ENCODE peak calls at places on chromosomes 4 and X, in four cellular contexts. One of them, this sample, is unnamed.

GRCh38 chr4:138114434-138114833 is 127.7 kb downstream of the SLC7A11 start:
- DNase-seq in RWPE1: no peak
- DNase-seq in stimulated activated CD4-positive, alpha-beta T cell treated with anti-CD3 and anti-CD28 coated beads, TNF-alpha, amount 100 ng/mL, for 1 hour: no peak
- DNase-seq in stomach: no peak
- DNase-seq in this sample: no peak

GRCh38 chr4:13705521-13706035 is 78.1 kb upstream of the BOD1L1 start:
- DNase-seq in RWPE1: peak
- DNase-seq in stimulated activated CD4-positive, alpha-beta T cell treated with anti-CD3 and anti-CD28 coated beads, TNF-alpha, amount 100 ng/mL, for 1 hour: no peak
- DNase-seq in stomach: no peak
- DNase-seq in this sample: no peak

GRCh38 chrX:13167444-13168207 is 123.2 kb upstream of the FAM9C start:
- DNase-seq in RWPE1: no peak
- DNase-seq in stimulated activated CD4-positive, alpha-beta T cell treated with anti-CD3 and anti-CD28 coated beads, TNF-alpha, amount 100 ng/mL, for 1 hour: no peak
- DNase-seq in stomach: no peak
- DNase-seq in this sample: no peak

GRCh38 chr4:40305329-40306193 is 29.6 kb upstream of the CHRNA9 start:
- DNase-seq in RWPE1: no peak
- DNase-seq in stimulated activated CD4-positive, alpha-beta T cell treated with anti-CD3 and anti-CD28 coated beads, TNF-alpha, amount 100 ng/mL, for 1 hour: no peak
- DNase-seq in stomach: no peak
- DNase-seq in this sample: no peak

GRCh38 chrX:136839196-136839595 is 41.3 kb downstream of the RBMX start:
- DNase-seq in RWPE1: no peak
- DNase-seq in stimulated activated CD4-positive, alpha-beta T cell treated with anti-CD3 and anti-CD28 coated beads, TNF-alpha, amount 100 ng/mL, for 1 hour: no peak
- DNase-seq in stomach: no peak
- DNase-seq in this sample: no peak

GRCh38 chrX:47143894-47144625 is 442 bp downstream of the NDUFB11 start:
- DNase-seq in RWPE1: peak
- DNase-seq in stimulated activated CD4-positive, alpha-beta T cell treated with anti-CD3 and anti-CD28 coated beads, TNF-alpha, amount 100 ng/mL, for 1 hour: peak
- DNase-seq in stomach: no peak
- DNase-seq in this sample: no peak

GRCh38 chr4:186657766-186658165 is 65.9 kb downstream of the FAT1 start:
- DNase-seq in RWPE1: peak
- DNase-seq in stimulated activated CD4-positive, alpha-beta T cell treated with anti-CD3 and anti-CD28 coated beads, TNF-alpha, amount 100 ng/mL, for 1 hour: no peak
- DNase-seq in stomach: no peak
- DNase-seq in this sample: no peak

GRCh38 chr4:187480146-187481145 is 515.1 kb upstream of the ZFP42 start:
- DNase-seq in RWPE1: no peak
- DNase-seq in stimulated activated CD4-positive, alpha-beta T cell treated with anti-CD3 and anti-CD28 coated beads, TNF-alpha, amount 100 ng/mL, for 1 hour: no peak
- DNase-seq in stomach: no peak
- DNase-seq in this sample: no peak

GRCh38 chr4:71994559-71994958 is 37.2 kb upstream of the NPFFR2 start:
- DNase-seq in RWPE1: no peak
- DNase-seq in stimulated activated CD4-positive, alpha-beta T cell treated with anti-CD3 and anti-CD28 coated beads, TNF-alpha, amount 100 ng/mL, for 1 hour: no peak
- DNase-seq in stomach: no peak
- DNase-seq in this sample: no peak

GRCh38 chr4:125719987-125720386 is 405.2 kb downstream of the FAT4 start:
- DNase-seq in RWPE1: peak
- DNase-seq in stimulated activated CD4-positive, alpha-beta T cell treated with anti-CD3 and anti-CD28 coated beads, TNF-alpha, amount 100 ng/mL, for 1 hour: no peak
- DNase-seq in stomach: no peak
- DNase-seq in this sample: no peak

GRCh38 chr4:12265554-12265953 is 836.9 kb upstream of the HS3ST1 start:
- DNase-seq in RWPE1: no peak
- DNase-seq in stimulated activated CD4-positive, alpha-beta T cell treated with anti-CD3 and anti-CD28 coated beads, TNF-alpha, amount 100 ng/mL, for 1 hour: no peak
- DNase-seq in stomach: no peak
- DNase-seq in this sample: no peak

GRCh38 chrX:8724176-8724757 is 7.7 kb downstream of the ANOS1 start:
- DNase-seq in RWPE1: no peak
- DNase-seq in stimulated activated CD4-positive, alpha-beta T cell treated with anti-CD3 and anti-CD28 coated beads, TNF-alpha, amount 100 ng/mL, for 1 hour: no peak
- DNase-seq in stomach: no peak
- DNase-seq in this sample: no peak

GRCh38 chrX:121172703-121173102 is 125.3 kb downstream of the GLUD2 start:
- DNase-seq in RWPE1: no peak
- DNase-seq in stimulated activated CD4-positive, alpha-beta T cell treated with anti-CD3 and anti-CD28 coated beads, TNF-alpha, amount 100 ng/mL, for 1 hour: no peak
- DNase-seq in stomach: no peak
- DNase-seq in this sample: no peak

GRCh38 chrX:45196701-45197100 is 4.0 kb downstream of the DIPK2B start:
- DNase-seq in RWPE1: no peak
- DNase-seq in stimulated activated CD4-positive, alpha-beta T cell treated with anti-CD3 and anti-CD28 coated beads, TNF-alpha, amount 100 ng/mL, for 1 hour: no peak
- DNase-seq in stomach: no peak
- DNase-seq in this sample: no peak

GRCh38 chr4:152217896-152218295 is 318.0 kb downstream of the FBXW7 start:
- DNase-seq in RWPE1: no peak
- DNase-seq in stimulated activated CD4-positive, alpha-beta T cell treated with anti-CD3 and anti-CD28 coated beads, TNF-alpha, amount 100 ng/mL, for 1 hour: no peak
- DNase-seq in stomach: no peak
- DNase-seq in this sample: no peak

GRCh38 chr4:80189581-80189955 is 7.7 kb upstream of the PRDM8 start:
- DNase-seq in RWPE1: no peak
- DNase-seq in stimulated activated CD4-positive, alpha-beta T cell treated with anti-CD3 and anti-CD28 coated beads, TNF-alpha, amount 100 ng/mL, for 1 hour: no peak
- DNase-seq in stomach: no peak
- DNase-seq in this sample: no peak

GRCh38 chr4:99047710-99048109 is 40.9 kb downstream of the ADH5 start:
- DNase-seq in RWPE1: no peak
- DNase-seq in stimulated activated CD4-positive, alpha-beta T cell treated with anti-CD3 and anti-CD28 coated beads, TNF-alpha, amount 100 ng/mL, for 1 hour: no peak
- DNase-seq in stomach: no peak
- DNase-seq in this sample: no peak

GRCh38 chrX:110412971-110413726 is 54.5 kb downstream of the RTL9 start:
- DNase-seq in RWPE1: peak
- DNase-seq in stimulated activated CD4-positive, alpha-beta T cell treated with anti-CD3 and anti-CD28 coated beads, TNF-alpha, amount 100 ng/mL, for 1 hour: peak
- DNase-seq in stomach: peak
- DNase-seq in this sample: peak

GRCh38 chr4:6568689-6569332 is 6.2 kb upstream of the MAN2B2 start:
- DNase-seq in RWPE1: peak
- DNase-seq in stimulated activated CD4-positive, alpha-beta T cell treated with anti-CD3 and anti-CD28 coated beads, TNF-alpha, amount 100 ng/mL, for 1 hour: no peak
- DNase-seq in stomach: no peak
- DNase-seq in this sample: peak

GRCh38 chr4:183142566-183143545 is 43.8 kb downstream of the WWC2 start:
- DNase-seq in RWPE1: peak
- DNase-seq in stimulated activated CD4-positive, alpha-beta T cell treated with anti-CD3 and anti-CD28 coated beads, TNF-alpha, amount 100 ng/mL, for 1 hour: no peak
- DNase-seq in stomach: peak
- DNase-seq in this sample: no peak

GRCh38 chr4:169342159-169342865 is 71.6 kb upstream of the SH3RF1 start:
- DNase-seq in RWPE1: no peak
- DNase-seq in stimulated activated CD4-positive, alpha-beta T cell treated with anti-CD3 and anti-CD28 coated beads, TNF-alpha, amount 100 ng/mL, for 1 hour: no peak
- DNase-seq in stomach: peak
- DNase-seq in this sample: no peak

GRCh38 chr4:12846368-12846767 is 637.8 kb downstream of the RAB28 start:
- DNase-seq in RWPE1: no peak
- DNase-seq in stimulated activated CD4-positive, alpha-beta T cell treated with anti-CD3 and anti-CD28 coated beads, TNF-alpha, amount 100 ng/mL, for 1 hour: no peak
- DNase-seq in stomach: no peak
- DNase-seq in this sample: no peak

GRCh38 chr4:7988437-7988836 is 48.8 kb upstream of the AFAP1 start:
- DNase-seq in RWPE1: peak
- DNase-seq in stimulated activated CD4-positive, alpha-beta T cell treated with anti-CD3 and anti-CD28 coated beads, TNF-alpha, amount 100 ng/mL, for 1 hour: no peak
- DNase-seq in stomach: no peak
- DNase-seq in this sample: no peak

GRCh38 chrX:129115935-129116334 is 407.4 kb downstream of the SMARCA1 start:
- DNase-seq in RWPE1: no peak
- DNase-seq in stimulated activated CD4-positive, alpha-beta T cell treated with anti-CD3 and anti-CD28 coated beads, TNF-alpha, amount 100 ng/mL, for 1 hour: no peak
- DNase-seq in stomach: no peak
- DNase-seq in this sample: no peak

GRCh38 chr4:184805462-184806245 is 20.1 kb downstream of the ACSL1 start:
- DNase-seq in RWPE1: no peak
- DNase-seq in stimulated activated CD4-positive, alpha-beta T cell treated with anti-CD3 and anti-CD28 coated beads, TNF-alpha, amount 100 ng/mL, for 1 hour: no peak
- DNase-seq in stomach: peak
- DNase-seq in this sample: no peak

GRCh38 chrX:21831496-21831895 is 7.9 kb upstream of the MBTPS2 start:
- DNase-seq in RWPE1: no peak
- DNase-seq in stimulated activated CD4-positive, alpha-beta T cell treated with anti-CD3 and anti-CD28 coated beads, TNF-alpha, amount 100 ng/mL, for 1 hour: no peak
- DNase-seq in stomach: no peak
- DNase-seq in this sample: no peak

GRCh38 chrX:39779952-39780783 is 317.6 kb downstream of the BCOR start:
- DNase-seq in RWPE1: no peak
- DNase-seq in stimulated activated CD4-positive, alpha-beta T cell treated with anti-CD3 and anti-CD28 coated beads, TNF-alpha, amount 100 ng/mL, for 1 hour: no peak
- DNase-seq in stomach: no peak
- DNase-seq in this sample: no peak

GRCh38 chr4:84578540-84579409 is 4.2 kb upstream of the CDS1 start:
- DNase-seq in RWPE1: peak
- DNase-seq in stimulated activated CD4-positive, alpha-beta T cell treated with anti-CD3 and anti-CD28 coated beads, TNF-alpha, amount 100 ng/mL, for 1 hour: no peak
- DNase-seq in stomach: no peak
- DNase-seq in this sample: no peak

GRCh38 chrX:108699368-108699767 is 37.0 kb downstream of the IRS4 start:
- DNase-seq in RWPE1: peak
- DNase-seq in stimulated activated CD4-positive, alpha-beta T cell treated with anti-CD3 and anti-CD28 coated beads, TNF-alpha, amount 100 ng/mL, for 1 hour: no peak
- DNase-seq in stomach: no peak
- DNase-seq in this sample: no peak

GRCh38 chrX:96721398-96721797 is 36.8 kb downstream of the DIAPH2 start:
- DNase-seq in RWPE1: no peak
- DNase-seq in stimulated activated CD4-positive, alpha-beta T cell treated with anti-CD3 and anti-CD28 coated beads, TNF-alpha, amount 100 ng/mL, for 1 hour: no peak
- DNase-seq in stomach: no peak
- DNase-seq in this sample: no peak

GRCh38 chr4:153020460-153020859 is 84.3 kb downstream of the FHDC1 start:
- DNase-seq in RWPE1: no peak
- DNase-seq in stimulated activated CD4-positive, alpha-beta T cell treated with anti-CD3 and anti-CD28 coated beads, TNF-alpha, amount 100 ng/mL, for 1 hour: no peak
- DNase-seq in stomach: no peak
- DNase-seq in this sample: no peak

GRCh38 chrX:55758033-55758432 is 40.5 kb downstream of the RRAGB start:
- DNase-seq in RWPE1: no peak
- DNase-seq in stimulated activated CD4-positive, alpha-beta T cell treated with anti-CD3 and anti-CD28 coated beads, TNF-alpha, amount 100 ng/mL, for 1 hour: no peak
- DNase-seq in stomach: no peak
- DNase-seq in this sample: no peak

GRCh38 chr4:78621395-78621794 is 69.8 kb downstream of the ANXA3 start:
- DNase-seq in RWPE1: no peak
- DNase-seq in stimulated activated CD4-positive, alpha-beta T cell treated with anti-CD3 and anti-CD28 coated beads, TNF-alpha, amount 100 ng/mL, for 1 hour: no peak
- DNase-seq in stomach: no peak
- DNase-seq in this sample: no peak

GRCh38 chr4:112082954-112083586 is 62.2 kb upstream of the FAM241A start:
- DNase-seq in RWPE1: peak
- DNase-seq in stimulated activated CD4-positive, alpha-beta T cell treated with anti-CD3 and anti-CD28 coated beads, TNF-alpha, amount 100 ng/mL, for 1 hour: no peak
- DNase-seq in stomach: no peak
- DNase-seq in this sample: no peak

GRCh38 chrX:150012647-150013046 is 74.4 kb upstream of the EOLA2 start:
- DNase-seq in RWPE1: no peak
- DNase-seq in stimulated activated CD4-positive, alpha-beta T cell treated with anti-CD3 and anti-CD28 coated beads, TNF-alpha, amount 100 ng/mL, for 1 hour: no peak
- DNase-seq in stomach: no peak
- DNase-seq in this sample: no peak

GRCh38 chr4:76984788-76985211 is 35.2 kb downstream of the SEPTIN11 start:
- DNase-seq in RWPE1: peak
- DNase-seq in stimulated activated CD4-positive, alpha-beta T cell treated with anti-CD3 and anti-CD28 coated beads, TNF-alpha, amount 100 ng/mL, for 1 hour: no peak
- DNase-seq in stomach: no peak
- DNase-seq in this sample: peak

This sample was measured in 8988T.